ENCODE peak calls at places on chromosomes 16 and 17, in five cellular contexts. U is astrocyte of the cerebellum, K is osteoblast, M is body of pancreas, W is kidney epithelial cell. S is an unnamed sample.

GRCh38 chr17:34644941-34645550 is 65.7 kb downstream of the TMEM132E start:
- DNase-seq in U (no peak), K (no peak), M (no peak), W (no peak), S (no peak)

GRCh38 chr16:49510676-49511305 is 137.2 kb downstream of the C16orf78 start:
- DNase-seq in U (no peak), K (peak; percentile 39), M (no peak), W (no peak), S (no peak)

GRCh38 chr17:44384281-44384822 is 5.1 kb downstream of the ITGA2B start:
- DNase-seq in U (no peak), K (no peak), M (no peak), W (no peak), S (no peak)

GRCh38 chr16:66569131-66569530 is 2.9 kb downstream of the CMTM1 start:
- DNase-seq in U (no peak), K (no peak), M (no peak), W (no peak), S (no peak)

GRCh38 chr16:12539185-12539929 is 264.3 kb downstream of the CPPED1 start:
- DNase-seq in U (peak; percentile 11), K (no peak), M (no peak), W (peak; percentile 43), S (no peak)

GRCh38 chr17:31696184-31696602 is 162.9 kb downstream of the COPRS start:
- DNase-seq in U (peak; percentile 95), K (peak; percentile 95), M (peak; percentile 44), W (no peak), S (no peak)

GRCh38 chr17:60141111-60142018 is 8.4 kb upstream of the CA4 start:
- DNase-seq in U (no peak), K (peak; percentile 85), M (peak; percentile 81), W (no peak), S (no peak)

GRCh38 chr17:73017653-73018052 is 74.8 kb downstream of the SLC39A11 start:
- DNase-seq in U (no peak), K (peak; percentile 94), M (no peak), W (no peak), S (no peak)

GRCh38 chr17:69539781-69540319 is 125.4 kb downstream of the MAP2K6 start:
- DNase-seq in U (peak; percentile 80), K (no peak), M (no peak), W (peak; percentile 56), S (no peak)

GRCh38 chr17:35056013-35056412 is 7.5 kb downstream of the RFFL start:
- DNase-seq in U (no peak), K (no peak), M (no peak), W (peak; percentile 58), S (no peak)

GRCh38 chr17:35947156-35947585 is 3.7 kb upstream of the LYZL6 start:
- DNase-seq in U (no peak), K (no peak), M (peak; percentile 47), W (no peak), S (no peak)

GRCh38 chr17:7356072-7356549 is 1.2 kb downstream of the TMEM95 start:
- DNase-seq in U (no peak), K (peak; percentile 97), M (peak; percentile 88), W (no peak), S (peak; percentile 89)

GRCh38 chr17:59771093-59771492 is 63.6 kb downstream of the VMP1 start:
- DNase-seq in U (no peak), K (no peak), M (no peak), W (no peak), S (no peak)

GRCh38 chr17:63880706-63881105 is 1.0 kb downstream of the GH2 start:
- DNase-seq in U (no peak), K (no peak), M (no peak), W (no peak), S (no peak)

GRCh38 chr16:86089986-86090385 is 191.0 kb downstream of the IRF8 start:
- DNase-seq in U (no peak), K (no peak), M (no peak), W (no peak), S (no peak)

GRCh38 chr16:15658556-15658955 is 8.5 kb downstream of the NDE1 start:
- DNase-seq in U (no peak), K (no peak), M (no peak), W (no peak), S (no peak)

GRCh38 chr16:10878644-10879498 is 1.9 kb downstream of the CIITA start:
- DNase-seq in U (no peak), K (peak; percentile 89), M (peak; percentile 29), W (no peak), S (no peak)

GRCh38 chr16:24645739-24646645 is 83.5 kb upstream of the TNRC6A start:
- DNase-seq in U (peak; percentile 100), K (peak; percentile 54), M (no peak), W (peak; percentile 96), S (no peak)

GRCh38 chr17:75024686-75025397 is 12.4 kb downstream of the MRPL58 start:
- DNase-seq in U (no peak), K (no peak), M (no peak), W (no peak), S (no peak)

GRCh38 chr17:50841949-50842354 is 6.6 kb downstream of the WFIKKN2 start:
- DNase-seq in U (peak; percentile 39), K (peak; percentile 97), M (peak; percentile 82), W (no peak), S (peak; percentile 81)

GRCh38 chr17:40314557-40314953 is 5.6 kb downstream of the RARA start:
- DNase-seq in U (no peak), K (peak; percentile 97), M (peak; percentile 87), W (peak; percentile 93), S (no peak)

GRCh38 chr17:3531266-3532101 is 26.1 kb downstream of the TRPV3 start:
- DNase-seq in U (no peak), K (peak; percentile 82), M (no peak), W (no peak), S (no peak)

GRCh38 chr17:61455754-61456681 is 3.8 kb downstream of the TBX4 start:
- DNase-seq in U (no peak), K (peak; percentile 92), M (no peak), W (no peak), S (no peak)

GRCh38 chr17:21160401-21160800 is 33.6 kb downstream of the DHRS7B start:
- DNase-seq in U (no peak), K (no peak), M (no peak), W (no peak), S (no peak)

GRCh38 chr17:21162394-21162775 is 35.6 kb downstream of the DHRS7B start:
- DNase-seq in U (no peak), K (peak; percentile 44), M (no peak), W (no peak), S (no peak)

GRCh38 chr17:21161498-21162393 is 35.0 kb downstream of the DHRS7B start:
- DNase-seq in U (no peak), K (peak; percentile 44), M (no peak), W (no peak), S (no peak)

GRCh38 chr17:21164226-21165019 is 37.7 kb downstream of the DHRS7B start:
- DNase-seq in U (no peak), K (no peak), M (no peak), W (no peak), S (no peak)

DNA sequence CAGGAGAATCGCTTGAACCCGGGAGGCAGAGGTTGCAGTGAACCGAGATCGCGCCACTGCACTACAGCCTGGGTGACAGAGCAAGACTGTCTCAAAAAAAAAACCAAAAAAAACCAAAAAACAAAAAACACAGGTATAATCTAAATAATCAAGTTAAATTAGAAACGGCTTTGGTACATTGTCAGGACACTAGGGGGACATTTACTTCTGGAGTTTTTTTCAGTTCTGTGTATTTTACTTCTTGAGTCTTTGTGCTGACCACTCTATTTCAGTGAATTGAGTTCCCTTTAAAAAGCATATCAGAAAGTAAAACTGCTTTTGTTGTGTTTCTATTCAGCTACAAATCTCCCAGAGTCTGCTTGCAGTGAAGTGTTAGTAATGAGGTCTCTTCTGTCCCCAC is 36.3 kb downstream of the DHRS7B start:
- DNase-seq in U (no peak), K (no peak), M (no peak), W (no peak), S (no peak)
- TF ChIP-seq CTCF in U (no peak), K (peak; percentile 17), M (no peak), W (no peak), S (no peak)

GRCh38 chr17:38729886-38730525 is at the start of gene CISD3:
- DNase-seq in U (no peak), K (peak; percentile 100), M (peak; percentile 88), W (no peak), S (peak; percentile 88)
- TF ChIP-seq CTCF in U (peak; percentile 33), K (peak; percentile 40), M (peak; percentile 94), W (no peak), S (peak; percentile 72)

GRCh38 chr17:39196191-39196819 is 1.2 kb downstream of the CACNB1 start:
- DNase-seq in U (no peak), K (peak; percentile 86), M (no peak), W (no peak), S (no peak)
- TF ChIP-seq CTCF in U (no peak), K (no peak), M (no peak), W (no peak), S (no peak)

GRCh38 chr17:9517396-9517795 is 58.2 kb downstream of the STX8 start:
- DNase-seq in U (no peak), K (no peak), M (no peak), W (no peak), S (no peak)
- TF ChIP-seq CTCF in U (no peak), K (no peak), M (no peak), W (no peak), S (no peak)

DNA sequence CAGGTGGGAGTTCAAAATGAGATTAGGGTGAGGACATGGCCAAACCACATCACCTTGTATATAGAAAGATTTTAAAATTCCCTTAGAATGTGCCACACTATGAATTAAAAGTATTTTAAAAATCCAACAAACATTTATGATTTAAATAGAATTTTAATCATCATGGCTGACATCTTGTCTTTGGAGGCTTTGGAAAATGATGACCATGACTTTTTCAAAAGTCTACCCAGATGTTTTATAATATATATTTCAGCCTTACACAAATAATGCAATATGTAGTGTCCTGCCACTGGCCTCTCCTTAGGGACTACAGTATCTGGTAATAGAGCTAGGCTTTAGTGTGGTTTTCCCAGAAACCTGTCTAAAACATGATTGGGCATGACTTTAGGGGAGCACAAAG is 1353.4 kb upstream of the GOT2 start:
- DNase-seq in U (no peak), K (no peak), M (no peak), W (no peak), S (no peak)
- TF ChIP-seq CTCF in U (no peak), K (no peak), M (no peak), W (no peak), S (no peak)

GRCh38 chr17:4733073-4733531 is 1.9 kb downstream of the MED11 start:
- DNase-seq in U (no peak), K (no peak), M (no peak), W (no peak), S (no peak)
- TF ChIP-seq CTCF in U (no peak), K (peak; percentile 30), M (no peak), W (no peak), S (no peak)

GRCh38 chr16:73746554-73746953 is 550.1 kb upstream of the PSMD7 start:
- DNase-seq in U (no peak), K (no peak), M (no peak), W (no peak), S (no peak)

GRCh38 chr16:73747328-73747727 is 549.3 kb upstream of the PSMD7 start:
- DNase-seq in U (no peak), K (no peak), M (no peak), W (no peak), S (no peak)

GRCh38 chr16:73739049-73739769 is 557.4 kb upstream of the PSMD7 start:
- DNase-seq in U (no peak), K (peak; percentile 9), M (no peak), W (no peak), S (no peak)

GRCh38 chr16:73743665-73744496 is 552.7 kb upstream of the PSMD7 start:
- DNase-seq in U (no peak), K (no peak), M (no peak), W (no peak), S (no peak)
- TF ChIP-seq CTCF in U (no peak), K (no peak), M (no peak), W (no peak), S (peak; percentile 9)